ENCODE peak calls at places on chromosomes 12 and 14, in ten cellular contexts. C is nephron progenitor cell; V is glutamatergic neuron; K is IMR-90; D is effector CD4-positive, alpha-beta T cell; H is activated CD4-positive, alpha-beta T cell treated with anti-CD3 and anti-CD28 coated beads, Interleukin-2, amount 50 U/mL, for 1 hour; M is left ventricle myocardium superior; E is body of pancreas; O is kidney epithelial cell; Q is nucleus accumbens. W is an unnamed sample.

GRCh38 chr12:26746315-26746714 is 86.7 kb downstream of the ITPR2 start:
- DNase-seq in D (no peak), V (no peak), C (no peak), K (peak), M (no peak), Q (no peak), H (no peak), O (no peak), E (no peak), W (no peak)

GRCh38 chr14:74979029-74979428 is 23.6 kb upstream of the PGF start:
- DNase-seq in Q (no peak), H (no peak), C (no peak), V (no peak), O (no peak), M (no peak), E (no peak), K (no peak), D (no peak), W (no peak)

GRCh38 chr14:89963288-89963978 is 7.7 kb downstream of the TDP1 start:
- DNase-seq in Q (no peak), V (no peak), K (no peak), H (no peak), C (no peak), E (no peak), M (no peak), D (no peak), O (no peak), W (no peak)

GRCh38 chr12:47504775-47505446 is 200.9 kb downstream of the RPAP3 start:
- DNase-seq in C (no peak), O (no peak), Q (no peak), K (peak), E (no peak), D (no peak), H (no peak), M (no peak), V (no peak), W (no peak)

GRCh38 chr14:31360919-31361662 is 59.3 kb downstream of the HEATR5A start:
- DNase-seq in V (no peak), M (no peak), H (no peak), O (peak), K (peak), C (no peak), E (no peak), Q (no peak), D (no peak), W (no peak)

GRCh38 chr12:109202770-109203169 is 86.4 kb downstream of the ACACB start:
- DNase-seq in M (no peak), D (no peak), H (no peak), Q (no peak), O (no peak), V (no peak), E (no peak), C (no peak), K (no peak), W (no peak)

GRCh38 chr14:73008501-73008900 is 18.4 kb downstream of the ZFYVE1 start:
- DNase-seq in V (no peak), M (no peak), Q (no peak), C (no peak), H (no peak), E (no peak), D (no peak), K (peak), O (no peak), W (no peak)

GRCh38 chr12:64780531-64781373 is 21.5 kb upstream of the GNS start:
- DNase-seq in Q (peak), M (peak), E (peak), C (peak), K (no peak), H (peak), D (no peak), O (no peak), V (peak), W (peak)

GRCh38 chr14:52125885-52126284 is 57.0 kb upstream of the NID2 start:
- DNase-seq in M (no peak), H (no peak), E (no peak), V (no peak), K (no peak), O (no peak), C (no peak), Q (no peak), D (no peak), W (no peak)

GRCh38 chr14:51145246-51145645 is 50.3 kb upstream of the TRIM9 start:
- DNase-seq in K (no peak), H (no peak), Q (no peak), V (no peak), E (no peak), C (no peak), D (no peak), O (no peak), M (no peak), W (no peak)

GRCh38 chr14:99541677-99542470 is 60.7 kb downstream of the CCNK start:
- DNase-seq in H (no peak), K (no peak), D (no peak), C (no peak), M (no peak), V (peak), O (no peak), Q (no peak), E (no peak), W (no peak)

GRCh38 chr12:38823743-38824142 is 81.6 kb downstream of the CPNE8 start:
- DNase-seq in O (no peak), D (no peak), C (no peak), H (no peak), K (no peak), V (no peak), M (no peak), E (no peak), Q (no peak), W (no peak)

GRCh38 chr12:108145011-108145410 is 15.9 kb downstream of the WSCD2 start:
- DNase-seq in D (no peak), K (no peak), M (no peak), E (no peak), O (no peak), C (no peak), V (no peak), H (no peak), Q (no peak), W (no peak)

GRCh38 chr14:70601162-70601561 is 707 bp upstream of the MED6 start:
- DNase-seq in C (no peak), K (peak), Q (no peak), E (no peak), D (no peak), H (no peak), V (no peak), O (no peak), M (no peak), W (no peak)

GRCh38 chr14:60656755-60657608 is 7.7 kb upstream of the SIX1 start:
- DNase-seq in C (peak), H (no peak), V (peak), K (peak), M (peak), Q (no peak), O (no peak), E (peak), D (no peak), W (peak)

GRCh38 chr12:76916170-76916540 is 37.3 kb upstream of the CSRP2 start:
- DNase-seq in D (no peak), E (no peak), O (no peak), K (peak), C (no peak), Q (no peak), M (no peak), H (no peak), V (no peak), W (no peak)

W was measured in left lobe of liver.